ENCODE peak calls at places on chromosome 9, in five cellular contexts. M is SK-N-SH, W is H1, L is HepG2, N is K562. Y is an unnamed sample.

GRCh38 chr9:12859704-12860251 is 85.0 kb downstream of the LURAP1L start:
- DNase-seq in M (no peak), W (no peak), L (no peak), N (no peak), Y (no peak)

GRCh38 chr9:114084282-114085073 is 6.4 kb upstream of the AMBP start:
- DNase-seq in M (no peak), W (no peak), L (no peak), N (no peak), Y (no peak)

GRCh38 chr9:106717686-106718085 is 145.3 kb upstream of the ZNF462 start:
- DNase-seq in M (no peak), W (no peak), L (no peak), N (no peak), Y (no peak)

GRCh38 chr9:125564641-125565040 is 142.4 kb downstream of the MAPKAP1 start:
- DNase-seq in M (no peak), W (no peak), L (no peak), N (no peak), Y (no peak)

GRCh38 chr9:112555844-112556482 is 69.3 kb downstream of the KIAA1958 start:
- DNase-seq in M (no peak), W (no peak), L (peak), N (no peak), Y (no peak)

GRCh38 chr9:26170224-26170623 is 492.0 kb upstream of the TUSC1 start:
- DNase-seq in M (no peak), W (no peak), L (no peak), N (no peak), Y (no peak)

GRCh38 chr9:74666625-74667316 is 169.6 kb downstream of the RORB start:
- DNase-seq in M (no peak), W (no peak), L (no peak), N (no peak), Y (no peak)

GRCh38 chr9:34771023-34771422 is 61.1 kb upstream of the CCL21 start:
- DNase-seq in M (no peak), W (no peak), L (no peak), N (no peak), Y (no peak)

GRCh38 chr9:100070642-100071041 is 28.2 kb downstream of the ERP44 start:
- DNase-seq in M (no peak), W (no peak), L (no peak), N (peak), Y (no peak)

GRCh38 chr9:90095682-90096081 is 490.9 kb downstream of the GADD45G start:
- DNase-seq in M (peak), W (no peak), L (no peak), N (no peak), Y (no peak)

GRCh38 chr9:134384811-134385479 is 58.7 kb downstream of the RXRA start:
- DNase-seq in M (no peak), W (no peak), L (no peak), N (no peak), Y (no peak)

GRCh38 chr9:4137755-4138154 is 162.1 kb downstream of the GLIS3 start:
- DNase-seq in M (no peak), W (no peak), L (no peak), N (no peak), Y (no peak)

GRCh38 chr9:93810028-93810971 is 144.9 kb downstream of the BARX1 start:
- DNase-seq in M (peak), W (no peak), L (no peak), N (peak), Y (no peak)

GRCh38 chr9:34276772-34277171 is 52.3 kb downstream of the KIF24 start:
- DNase-seq in M (peak), W (no peak), L (no peak), N (no peak), Y (no peak)

GRCh38 chr9:6415266-6415665 is 2.3 kb downstream of the UHRF2 start:
- DNase-seq in M (peak), W (no peak), L (no peak), N (no peak), Y (no peak)

GRCh38 chr9:6412572-6413364 is at the start of gene UHRF2:
- DNase-seq in M (peak), W (peak), L (peak), N (peak), Y (peak)

GRCh38 chr9:6410653-6411052 is 2.3 kb upstream of the UHRF2 start:
- DNase-seq in M (no peak), W (no peak), L (no peak), N (no peak), Y (no peak)

GRCh38 chr9:6414291-6414690 is 1.3 kb downstream of the UHRF2 start:
- DNase-seq in M (no peak), W (no peak), L (no peak), N (no peak), Y (no peak)

GRCh38 chr9:6413365-6414263 is 615 bp downstream of the UHRF2 start:
- DNase-seq in M (peak), W (peak), L (no peak), N (peak), Y (no peak)
- TF ChIP-seq TAF1 in M (no peak), W (no peak), L (no peak), N (no peak), Y (no peak)

DNA sequence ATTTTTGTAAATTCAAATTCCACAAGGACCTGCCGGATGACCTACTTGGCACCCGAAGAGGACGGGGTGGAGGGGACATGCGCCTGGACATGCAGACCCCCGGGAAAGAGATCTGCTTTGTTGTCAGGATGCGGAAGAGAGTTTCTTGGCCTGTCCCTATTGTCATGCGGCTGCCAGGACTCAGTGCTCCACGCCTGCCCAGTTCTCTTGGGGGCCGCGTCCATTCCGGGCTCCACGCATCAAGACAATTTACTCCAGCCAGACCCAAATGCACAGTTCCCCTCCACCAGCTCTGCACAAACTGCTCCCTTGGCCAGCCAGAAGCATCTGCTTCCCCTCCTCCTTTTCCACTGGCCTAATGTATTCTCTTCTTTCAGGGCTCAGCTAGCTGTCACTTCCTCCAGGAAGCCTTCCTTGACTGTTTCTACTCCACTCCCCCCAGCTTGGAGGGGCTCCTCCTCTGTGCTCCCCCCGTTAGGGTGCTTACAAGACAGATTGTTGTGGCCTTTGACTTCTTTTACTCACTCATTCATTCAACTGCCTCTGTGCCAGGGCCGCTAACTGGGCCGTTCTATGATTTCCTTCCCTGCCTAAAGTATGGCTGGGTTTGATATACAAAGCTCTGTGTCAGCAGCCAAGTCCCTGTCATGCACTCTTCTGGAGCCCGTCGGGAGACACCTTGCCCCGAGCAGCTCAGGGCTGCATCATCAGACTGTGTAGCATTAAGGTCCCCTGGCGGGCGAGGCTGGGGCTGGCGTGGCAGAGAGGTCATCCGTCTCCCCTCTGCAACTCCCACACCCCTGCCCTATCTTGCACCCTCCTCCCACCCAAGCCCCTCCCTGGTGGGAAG is 6.6 kb downstream of the FIBCD1 start:
- DNase-seq in M (no peak), W (no peak), L (no peak), N (peak), Y (no peak)
- TF ChIP-seq CHD2 in M (no peak), W (no peak), L (no peak), N (no peak), Y (no peak)

DNA sequence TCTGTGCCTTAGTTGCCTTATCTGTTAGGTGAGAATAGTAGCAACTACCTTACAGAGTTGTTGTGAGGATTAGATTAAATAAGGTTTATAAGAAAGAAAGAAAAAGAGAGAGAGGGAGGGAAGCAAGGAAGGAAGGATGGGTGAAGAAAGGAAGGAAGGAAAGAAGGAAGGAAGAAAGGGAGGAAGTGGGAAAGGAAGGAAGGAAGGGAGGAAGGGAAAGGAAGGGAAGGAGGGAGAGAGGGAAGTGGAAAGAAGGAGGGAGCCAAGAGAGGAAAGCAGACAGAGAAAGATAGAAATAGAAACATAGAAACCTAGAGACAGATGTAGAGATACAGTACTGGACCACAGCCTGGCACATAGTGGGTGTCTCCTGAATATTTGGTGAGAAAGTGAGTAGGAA is 207.1 kb upstream of the TRIM32 start:
- DNase-seq in M (no peak), W (no peak), L (no peak), N (no peak), Y (no peak)
- TF ChIP-seq TAF1 in M (no peak), W (no peak), L (no peak), N (no peak), Y (no peak)

GRCh38 chr9:88775559-88775958 is 215.7 kb upstream of the S1PR3 start:
- DNase-seq in M (no peak), W (no peak), L (no peak), N (no peak), Y (no peak)
- TF ChIP-seq CHD2 in M (no peak), W (no peak), L (no peak), N (no peak), Y (no peak)

GRCh38 chr9:109968702-109969450 is 188.9 kb downstream of the PALM2AKAP2 start:
- DNase-seq in M (no peak), W (peak), L (peak), N (no peak), Y (no peak)
- TF ChIP-seq TAF1 in M (no peak), W (no peak), L (no peak), N (no peak), Y (no peak)

DNA sequence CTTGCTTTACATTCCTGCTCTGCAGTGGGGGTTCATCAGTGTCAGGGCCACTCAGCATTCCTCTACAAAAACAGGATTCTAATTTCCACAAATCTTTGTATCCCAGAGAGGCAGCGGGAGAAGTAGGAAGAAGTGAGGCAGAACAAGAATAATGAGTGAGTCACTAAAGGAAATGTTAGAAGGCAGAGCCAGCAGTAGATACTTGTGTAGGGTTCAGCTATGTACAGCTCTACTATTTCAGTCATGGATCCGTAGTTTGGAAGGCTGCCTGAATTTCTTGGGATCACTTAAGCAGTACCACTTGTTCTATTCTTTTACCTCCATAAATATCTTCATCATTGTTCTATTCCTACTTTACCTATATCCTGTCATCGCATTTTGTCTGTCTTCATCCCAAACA is 246.3 kb upstream of the TLE4 start:
- DNase-seq in M (no peak), W (no peak), L (no peak), N (no peak), Y (no peak)
- TF ChIP-seq CHD2 in M (no peak), W (no peak), L (no peak), N (no peak), Y (no peak)

DNA sequence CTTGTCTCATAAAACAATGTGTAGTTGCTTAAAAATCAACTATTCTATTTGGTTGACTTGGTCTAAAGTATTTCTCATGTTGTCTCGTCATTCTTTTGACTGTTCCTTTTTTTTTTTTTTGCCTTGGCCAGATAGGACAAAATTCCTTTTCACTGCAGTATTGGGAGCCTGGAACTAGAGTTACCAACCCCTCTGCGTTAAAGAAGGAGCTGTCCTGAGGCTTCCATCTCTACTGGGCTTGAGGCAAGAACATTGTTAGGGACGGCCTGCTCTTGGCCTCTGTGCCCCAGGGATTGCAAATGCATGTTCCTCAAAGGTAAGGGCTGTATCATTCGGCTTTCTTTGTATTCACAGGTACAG is 1.4 kb upstream of the NPR2 start:
- DNase-seq in M (no peak), W (no peak), L (no peak), N (no peak), Y (no peak)
- TF ChIP-seq TAF1 in M (no peak), W (no peak), L (no peak), N (no peak), Y (no peak)